ENCODE peak calls at places on chromosomes 1 and 21, in seven cellular contexts. W, L, Z, V, P, E and T are unnamed samples.

GRCh38 chr1:33719771-33720670 is 143.9 kb upstream of the HMGB4 start:
- DNase-seq in W (peak; percentile 42), L (no peak), Z (no peak), V (no peak), P (no peak), E (peak; percentile 2), T (no peak)

GRCh38 chr1:86137458-86137857 is 19.1 kb downstream of the COL24A1 start:
- DNase-seq in W (no peak), L (no peak), Z (no peak), V (no peak), P (no peak), E (peak; percentile 97), T (no peak)

GRCh38 chr1:38964140-38964548 is 22.5 kb upstream of the RHBDL2 start:
- DNase-seq in W (no peak), L (no peak), Z (no peak), V (no peak), P (no peak), E (no peak), T (no peak)

GRCh38 chr1:78070758-78071157 is 25.0 kb downstream of the GIPC2 start:
- DNase-seq in W (no peak), L (peak; percentile 21), Z (no peak), V (no peak), P (no peak), E (peak; percentile 94), T (no peak)

GRCh38 chr1:230626274-230626673 is 16.0 kb upstream of the COG2 start:
- DNase-seq in W (no peak), L (no peak), Z (no peak), V (no peak), P (no peak), E (no peak), T (no peak)

GRCh38 chr1:56825436-56825835 is 6.2 kb upstream of the FYB2 start:
- DNase-seq in W (no peak), L (no peak), Z (no peak), V (no peak), P (no peak), E (peak; percentile 21), T (no peak)

GRCh38 chr21:42642219-42642745 is 11.1 kb upstream of the PDE9A start:
- DNase-seq in W (no peak), L (no peak), Z (no peak), V (no peak), P (no peak), E (no peak), T (peak; percentile 11)

GRCh38 chr21:42000908-42001307 is 9.3 kb downstream of the ZBTB21 start:
- DNase-seq in W (no peak), L (no peak), Z (no peak), V (no peak), P (no peak), E (no peak), T (no peak)

GRCh38 chr1:225318706-225319575 is 108.9 kb downstream of the LBR start:
- DNase-seq in W (peak; percentile 24), L (no peak), Z (peak; percentile 2), V (peak; percentile 13), P (no peak), E (peak; percentile 36), T (no peak)

GRCh38 chr21:45523411-45524101 is 18.7 kb downstream of the SLC19A1 start:
- DNase-seq in W (no peak), L (peak; percentile 6), Z (no peak), V (peak; percentile 6), P (no peak), E (no peak), T (peak; percentile 69)

DNA sequence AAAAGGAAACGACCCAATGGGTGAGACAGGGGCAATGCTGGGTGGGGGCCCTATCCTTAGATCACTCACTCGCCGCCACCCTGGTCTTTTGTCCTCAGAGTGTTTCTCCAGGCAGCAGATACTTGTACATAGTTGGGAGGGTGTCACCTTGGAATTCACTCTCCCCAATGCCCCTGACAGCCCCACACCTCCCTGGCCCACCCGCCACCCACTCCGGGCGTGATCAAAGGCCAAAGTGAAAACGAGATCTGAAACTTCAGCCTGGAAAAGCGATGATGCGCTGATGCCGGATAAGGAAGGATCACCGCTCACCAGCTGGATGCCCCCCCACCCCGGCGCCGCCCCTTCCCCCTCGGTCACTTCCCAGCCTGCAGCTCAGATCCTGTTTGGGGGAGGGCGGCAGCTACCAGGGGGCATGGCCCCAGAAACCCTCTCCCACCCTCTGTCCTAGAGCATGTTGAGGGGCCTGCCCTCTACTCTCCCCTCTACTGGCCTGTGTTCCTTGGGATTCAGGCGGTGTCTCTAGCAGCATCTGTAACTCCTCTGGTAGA is 33.6 kb upstream of the CASZ1 start:
- DNase-seq in W (no peak), L (no peak), Z (no peak), V (no peak), P (no peak), E (no peak), T (no peak)
- H3K4me1 ChIP-seq in W (no peaks in the 10 kb centered on the region), L (no peaks in the 10 kb centered on the region), Z (no peaks in the 10 kb centered on the region), V (no peaks in the 10 kb centered on the region), P (peaks cover 10% of the 10 kb centered on the region), E (peaks cover under 1% of the 10 kb centered on the region), T (no peaks in the 10 kb centered on the region)

GRCh38 chr1:24157921-24158481 is 15.1 kb upstream of the IL22RA1 start:
- DNase-seq in W (no peak), L (no peak), Z (no peak), V (no peak), P (no peak), E (no peak), T (no peak)

GRCh38 chr1:24154215-24154614 is 11.3 kb upstream of the IL22RA1 start:
- DNase-seq in W (no peak), L (no peak), Z (no peak), V (no peak), P (no peak), E (no peak), T (no peak)

GRCh38 chr1:24152631-24153494 is 9.9 kb upstream of the IL22RA1 start:
- DNase-seq in W (no peak), L (no peak), Z (no peak), V (no peak), P (no peak), E (no peak), T (no peak)

GRCh38 chr1:24156542-24157260 is 13.8 kb upstream of the IL22RA1 start:
- DNase-seq in W (no peak), L (no peak), Z (no peak), V (no peak), P (no peak), E (no peak), T (no peak)

DNA sequence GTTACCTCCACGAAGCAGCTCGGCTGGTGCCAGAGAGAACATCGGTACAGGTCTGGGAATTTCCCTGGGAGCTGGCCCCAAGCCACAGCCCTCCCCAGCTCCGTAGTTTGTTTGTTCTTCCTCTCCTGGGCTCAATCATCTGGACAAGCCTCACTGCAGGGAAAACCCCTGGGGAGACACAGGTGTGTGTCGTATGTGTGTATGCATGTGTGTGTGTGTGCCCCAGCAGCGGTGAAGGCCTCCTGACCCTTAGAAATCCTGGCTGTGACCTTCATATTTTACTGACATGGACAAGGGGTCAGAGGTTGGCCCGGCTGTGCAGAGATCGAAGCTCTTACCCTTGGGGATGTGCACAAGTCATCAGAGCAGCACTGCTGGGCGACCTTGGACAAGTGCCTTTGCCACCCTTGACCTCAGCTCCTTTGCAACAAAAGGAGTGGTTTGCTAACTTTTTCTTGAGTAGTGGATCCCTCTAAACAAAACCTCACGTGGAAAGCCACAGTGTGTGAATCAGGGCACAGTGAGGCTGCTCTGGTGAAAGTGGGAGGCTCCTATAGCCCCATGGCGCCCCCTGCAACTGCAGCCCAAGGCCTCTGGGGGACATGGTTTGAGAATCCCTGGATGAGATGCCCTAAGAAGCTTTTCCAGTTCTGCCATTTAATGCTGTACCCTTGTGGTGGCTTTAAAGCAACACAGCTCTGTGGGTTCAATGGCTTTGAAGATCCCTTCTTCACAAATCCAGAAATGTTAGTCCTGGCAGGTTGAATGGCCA is 12.3 kb upstream of the IL22RA1 start:
- DNase-seq in W (peak; percentile 25), L (no peak), Z (peak; percentile 25), V (peak; percentile 57), P (no peak), E (no peak), T (no peak)
- TF ChIP-seq CTCF in W (no peak), L (no peak), Z (no peak), V (no peak), P (peak; percentile 25), E (no peak), T (no peak)

DNA sequence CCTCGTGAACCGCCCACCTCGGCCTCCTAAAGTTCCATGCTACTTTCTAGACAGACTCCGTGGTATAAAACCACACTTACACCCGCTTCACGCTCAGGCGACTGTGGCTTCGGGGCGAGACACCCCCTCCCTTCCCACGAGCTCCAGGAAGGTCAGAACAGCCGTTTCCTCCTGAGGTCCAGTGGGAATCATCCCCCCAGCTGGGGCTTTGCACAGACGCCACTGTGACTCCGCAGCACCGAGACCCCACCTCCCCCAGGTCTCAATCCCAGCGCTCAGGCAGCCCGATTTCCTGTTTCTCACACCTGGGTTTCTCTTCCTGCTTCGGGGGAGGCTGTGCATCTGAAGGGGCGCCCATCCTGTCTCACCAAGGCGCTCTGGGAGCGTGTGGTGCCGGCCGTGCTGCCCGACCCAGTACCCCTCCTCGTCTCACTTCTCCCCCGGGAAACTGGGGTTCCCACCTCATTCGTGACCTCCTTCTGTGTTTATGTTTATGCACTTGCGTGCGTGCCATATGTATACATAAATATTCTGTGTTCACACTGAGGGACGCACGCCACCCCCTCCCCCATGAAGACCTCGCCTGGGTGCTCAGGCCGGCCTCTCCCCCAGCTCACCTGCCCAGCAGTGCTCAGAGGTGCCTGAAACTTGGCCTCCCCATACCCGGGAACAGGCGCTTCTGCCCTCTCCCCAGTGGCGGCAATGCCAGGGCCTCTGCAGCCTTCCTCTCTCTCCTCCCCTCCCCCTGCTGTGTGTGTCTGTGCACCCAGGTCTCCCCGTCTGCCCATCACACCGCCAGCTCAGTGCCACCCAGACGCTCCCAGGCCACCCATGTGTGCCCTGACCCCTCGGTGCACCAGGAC is 14.6 kb downstream of the SLC35E2B start:
- DNase-seq in W (no peak), L (no peak), Z (peak; percentile 86), V (peak; percentile 54), P (no peak), E (no peak), T (peak; percentile 88)
- TF ChIP-seq POLR2A in W (no peak), L (no peak), Z (peak; percentile 63), V (no peak), P (no peak), E (no peak), T (no peak)

DNA sequence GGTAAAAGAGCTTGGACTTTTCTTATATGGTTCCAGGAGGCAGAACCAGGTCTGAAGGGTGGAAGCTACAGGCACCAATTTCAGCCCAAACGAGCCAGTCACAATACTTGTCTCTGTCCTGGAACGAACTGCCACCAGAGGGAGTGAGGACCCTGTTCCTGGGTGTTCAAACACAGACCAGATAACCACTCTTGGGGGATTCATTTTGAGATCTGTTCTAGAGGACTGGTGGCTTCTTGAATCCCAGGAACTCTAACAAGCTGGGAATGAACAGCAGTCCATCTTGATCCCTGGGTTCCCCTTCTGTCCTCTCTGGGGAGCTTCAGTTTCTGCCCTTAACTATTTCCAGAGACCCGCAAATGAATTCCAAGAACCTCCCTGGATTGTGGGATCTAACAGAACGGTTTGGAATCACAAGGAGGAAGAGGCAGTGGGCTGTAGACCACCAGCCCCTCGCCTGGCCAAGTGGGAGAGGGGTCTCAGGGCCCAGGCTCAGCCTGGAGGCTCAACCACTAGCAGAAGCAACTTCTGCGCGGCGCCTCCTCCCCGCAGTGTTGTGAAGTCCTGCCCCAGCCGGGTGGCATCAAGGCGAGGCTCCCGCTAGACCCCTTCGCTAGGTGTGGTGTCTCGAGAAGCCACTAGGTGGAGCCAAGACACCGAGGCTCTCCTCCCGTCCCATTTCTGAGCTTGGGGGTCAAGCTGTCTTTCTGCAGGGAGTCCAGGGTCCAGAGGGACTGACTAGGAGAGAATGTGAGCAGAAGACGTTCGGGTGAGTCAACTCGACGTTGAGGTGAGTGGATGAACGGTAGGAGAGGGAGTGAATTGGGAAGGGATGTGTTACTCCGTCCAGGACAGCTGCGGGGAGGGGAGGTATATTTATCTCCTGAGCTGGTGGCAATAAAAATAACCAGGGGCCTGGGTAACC is 12.1 kb upstream of the NES start:
- DNase-seq in W (peak; percentile 68), L (peak; percentile 80), Z (no peak), V (peak; percentile 80), P (no peak), E (peak; percentile 80), T (peak; percentile 91)
- H3K4me1 ChIP-seq in W (peaks cover 8% of the 10 kb centered on the region), L (no peaks in the 10 kb centered on the region), Z (peaks cover 4% of the 10 kb centered on the region), V (peaks cover 4% of the 10 kb centered on the region), P (peaks cover 50% of the 10 kb centered on the region), E (peaks cover 7% of the 10 kb centered on the region), T (peaks cover 8% of the 10 kb centered on the region)